ENCODE peak calls at places on chromosomes 4 and X, in four cellular contexts. U is GM04504, Y is erythroblast, Z is iris pigment epithelial cell. K is an unnamed sample.

GRCh38 chr4:40418430-40419230 is 83.5 kb downstream of the CHRNA9 start:
- DNase-seq in Y (no peak), U (no peak), Z (no peak), K (no peak)

GRCh38 chr4:109574443-109574850 is 14.4 kb downstream of the MCUB start:
- DNase-seq in Z (peak), Y (peak), U (no peak), K (no peak)

GRCh38 chrX:73262991-73263390 is 48.3 kb upstream of the NAP1L2 start:
- DNase-seq in Y (no peak), U (no peak), Z (peak), K (no peak)

GRCh38 chrX:133838761-133839676 is 146.4 kb downstream of the GPC3 start:
- DNase-seq in U (peak), Z (peak), Y (peak), K (no peak)

GRCh38 chrX:47186096-47186740 is 7.4 kb upstream of the UBA1 start:
- DNase-seq in Y (no peak), U (no peak), Z (no peak), K (no peak)

GRCh38 chrX:46715521-46715920 is 43.4 kb downstream of the SLC9A7 start:
- DNase-seq in Y (no peak), U (no peak), Z (no peak), K (no peak)

GRCh38 chr4:181845617-181846016 is 397.6 kb upstream of the TENM3 start:
- DNase-seq in U (no peak), Y (no peak), Z (no peak), K (no peak)

GRCh38 chr4:151753056-151753455 is 7.8 kb downstream of the GATB start:
- DNase-seq in Y (no peak), U (no peak), Z (peak), K (no peak)

GRCh38 chrX:107716045-107716684 is 59.4 kb downstream of the TSC22D3 start:
- DNase-seq in Z (no peak), Y (peak), U (no peak), K (peak)

GRCh38 chr4:165873298-165874071 is 448 bp downstream of the TLL1 start:
- DNase-seq in Z (peak), Y (no peak), U (no peak), K (peak)

GRCh38 chr4:150436598-150437370 is 145.2 kb upstream of the MAB21L2 start:
- DNase-seq in U (no peak), Z (no peak), Y (no peak), K (no peak)

GRCh38 chrX:68363984-68364383 is 69.3 kb downstream of the OPHN1 start:
- DNase-seq in Z (no peak), U (no peak), Y (no peak), K (no peak)

GRCh38 chrX:18997916-18998315 is 14.0 kb upstream of the PHKA2 start:
- DNase-seq in Z (peak), Y (no peak), U (no peak), K (no peak)

GRCh38 chr4:53019485-53020382 is 157.6 kb downstream of the RASL11B start:
- DNase-seq in Z (peak), Y (no peak), U (peak), K (no peak)

GRCh38 chrX:44178271-44178670 is 165.2 kb downstream of the EFHC2 start:
- DNase-seq in Y (no peak), U (no peak), Z (no peak), K (no peak)

GRCh38 chrX:10769165-10769564 is 148.8 kb upstream of the MID1 start:
- DNase-seq in Y (peak), U (peak), Z (peak), K (no peak)

GRCh38 chr4:82123934-82124333 is 249.9 kb downstream of the HNRNPD start:
- DNase-seq in U (no peak), Z (no peak), Y (no peak), K (no peak)

GRCh38 chr4:118774989-118775388 is 60.9 kb downstream of the SEC24D start:
- DNase-seq in Y (no peak), U (no peak), Z (peak), K (no peak)

GRCh38 chrX:45479835-45480422 is 279.3 kb upstream of the DIPK2B start:
- DNase-seq in U (peak), Y (no peak), Z (peak), K (no peak)

GRCh38 chr4:55173580-55173979 is 48.2 kb upstream of the KDR start:
- DNase-seq in Y (no peak), Z (peak), U (no peak), K (no peak)

GRCh38 chrX:37752941-37753340 is 26.9 kb upstream of the CYBB start:
- DNase-seq in Z (no peak), U (no peak), Y (no peak), K (no peak)

GRCh38 chr4:61004651-61005170 is 195.4 kb upstream of the ADGRL3 start:
- DNase-seq in U (no peak), Z (no peak), Y (no peak), K (no peak)

GRCh38 chr4:107115185-107115847 is 79.2 kb upstream of the DKK2 start:
- DNase-seq in Y (no peak), Z (peak), U (peak), K (no peak)

GRCh38 chrX:117839544-117839943 is 277.1 kb downstream of the KLHL13 start:
- DNase-seq in U (no peak), Z (no peak), Y (no peak), K (no peak)

GRCh38 chrX:97238632-97239031 is 354.9 kb downstream of the RPA4 start:
- DNase-seq in U (no peak), Y (no peak), Z (peak), K (no peak)

GRCh38 chr4:141654098-141654497 is 17.7 kb downstream of the IL15 start:
- DNase-seq in Z (no peak), U (no peak), Y (no peak), K (no peak)

GRCh38 chr4:64784125-64784524 is 374.9 kb upstream of the TECRL start:
- DNase-seq in U (peak), Y (no peak), Z (peak), K (no peak)

GRCh38 chr4:20432098-20432497 is 180.4 kb downstream of the SLIT2 start:
- DNase-seq in Z (peak), Y (no peak), U (no peak), K (no peak)

GRCh38 chr4:23981328-23981727 is 91.5 kb upstream of the PPARGC1A start:
- DNase-seq in Y (no peak), Z (no peak), U (no peak), K (no peak)

GRCh38 chrX:11745881-11746280 is 12.2 kb upstream of the MSL3 start:
- DNase-seq in Z (no peak), U (no peak), Y (no peak), K (no peak)

GRCh38 chrX:14291626-14292025 is 237.7 kb upstream of the GLRA2 start:
- DNase-seq in Y (no peak), U (no peak), Z (no peak), K (no peak)

GRCh38 chr4:141350122-141350904 is 129.6 kb downstream of the ZNF330 start:
- DNase-seq in Y (no peak), U (peak), Z (peak), K (no peak)

GRCh38 chrX:113512700-113513395 is 672.2 kb upstream of the AMOT start:
- DNase-seq in Z (peak), Y (no peak), U (peak), K (no peak)

GRCh38 chrX:107849747-107850478 is 24.2 kb downstream of the MID2 start:
- DNase-seq in U (no peak), Y (no peak), Z (peak), K (no peak)

GRCh38 chr4:185513489-185514181 is 21.7 kb downstream of the PDLIM3 start:
- DNase-seq in U (no peak), Y (no peak), Z (peak), K (no peak)

GRCh38 chrX:47143894-47144625 is 442 bp downstream of the NDUFB11 start:
- DNase-seq in Y (peak), Z (peak), U (no peak), K (peak)

GRCh38 chr4:152572417-152573086 is 36.7 kb upstream of the FBXW7 start:
- DNase-seq in U (no peak), Z (peak), Y (peak), K (no peak)

K was measured in sciatic nerve.